ENCODE peak calls at places on chromosomes 2 and 18, in ten cellular contexts. U is AML-193, Y is T-helper 1 cell, Q is GM13976, V is EH, A is H9, C is AG04450, M is osteocyte, B is neural crest cell, E is glomerular endothelial cell. T is an unnamed sample.

GRCh38 chr2:64522843-64523428 is 1.2 kb upstream of the AFTPH start:
- DNase-seq in B (peak; percentile 57), A (no peak), Y (peak; percentile 26), E (peak; percentile 75), U (peak; percentile 85), C (peak; percentile 60), M (no peak), Q (peak; percentile 57), V (peak; percentile 79), T (peak; percentile 87)

GRCh38 chr2:106165064-106165463 is 29.0 kb downstream of the UXS1 start:
- DNase-seq in U (no peak), V (no peak), B (no peak), M (no peak), Q (no peak), C (no peak), A (peak; percentile 51), Y (no peak), E (no peak), T (no peak)

GRCh38 chr2:78908973-78909372 is 116.5 kb upstream of the REG3G start:
- DNase-seq in A (no peak), E (no peak), Q (no peak), B (no peak), V (no peak), M (no peak), U (no peak), Y (no peak), C (no peak), T (no peak)

GRCh38 chr2:3594493-3595281 is at the start of gene COLEC11:
- DNase-seq in A (peak; percentile 88), V (peak; percentile 61), C (no peak), U (no peak), Q (no peak), M (peak; percentile 82), Y (no peak), E (no peak), B (no peak), T (no peak)

GRCh38 chr2:47119001-47119400 is 36.1 kb downstream of the STPG4 start:
- DNase-seq in U (no peak), M (no peak), Q (no peak), A (no peak), Y (no peak), C (no peak), V (peak; percentile 95), B (no peak), E (peak; percentile 29), T (no peak)

GRCh38 chr2:98508690-98509054 is 64.0 kb downstream of the INPP4A start:
- DNase-seq in Y (no peak), E (no peak), A (no peak), U (peak; percentile 23), Q (no peak), V (no peak), C (no peak), M (no peak), B (no peak), T (peak; percentile 9)

GRCh38 chr2:140286377-140286776 is 1506.2 kb upstream of the NXPH2 start:
- DNase-seq in U (no peak), M (no peak), E (no peak), Y (no peak), Q (no peak), A (no peak), V (no peak), C (no peak), B (no peak), T (no peak)

GRCh38 chr18:79934311-79935097 is 16.9 kb downstream of the SLC66A2 start:
- DNase-seq in A (peak; percentile 31), Q (no peak), Y (no peak), V (no peak), B (no peak), E (no peak), C (no peak), U (peak; percentile 31), M (no peak), T (no peak)

GRCh38 chr18:3689986-3690681 is 240.2 kb downstream of the TGIF1 start:
- DNase-seq in M (no peak), B (no peak), V (no peak), E (no peak), C (no peak), Q (no peak), Y (no peak), U (no peak), A (peak; percentile 38), T (no peak)

GRCh38 chr2:152097291-152098032 is 1.4 kb downstream of the CACNB4 start:
- DNase-seq in C (no peak), E (no peak), U (peak; percentile 23), Q (no peak), A (no peak), V (peak; percentile 47), B (no peak), Y (no peak), M (no peak), T (no peak)

GRCh38 chr18:25896178-25896780 is 194.1 kb downstream of the SS18 start:
- DNase-seq in A (no peak), E (peak; percentile 27), C (peak; percentile 29), Y (no peak), V (peak; percentile 58), B (peak; percentile 43), M (no peak), Q (peak; percentile 56), U (peak; percentile 7), T (no peak)

GRCh38 chr2:24929230-24929629 is 9.2 kb upstream of the ADCY3 start:
- DNase-seq in U (no peak), E (no peak), C (no peak), B (no peak), Q (no peak), Y (no peak), A (no peak), V (no peak), M (no peak), T (no peak)

GRCh38 chr18:60017371-60017770 is 117.6 kb downstream of the PMAIP1 start:
- DNase-seq in E (no peak), B (no peak), Q (no peak), C (no peak), A (no peak), V (no peak), U (no peak), M (no peak), Y (no peak), T (no peak)

GRCh38 chr2:55720417-55720816 is 26.8 kb upstream of the PNPT1 start:
- DNase-seq in U (no peak), V (no peak), E (no peak), M (no peak), B (no peak), Q (no peak), Y (no peak), C (no peak), A (no peak), T (no peak)

GRCh38 chr2:171098607-171099006 is 62.1 kb downstream of the TLK1 start:
- DNase-seq in V (no peak), B (no peak), E (no peak), C (no peak), U (no peak), M (no peak), Y (no peak), Q (no peak), A (no peak), T (no peak)

GRCh38 chr2:178195390-178196166 is 1.3 kb downstream of the OSBPL6 start:
- DNase-seq in B (no peak), Q (no peak), E (no peak), Y (no peak), M (no peak), U (no peak), A (no peak), C (no peak), V (no peak), T (no peak)

GRCh38 chr2:70670626-70671025 is 97.4 kb downstream of the ADD2 start:
- DNase-seq in C (no peak), B (no peak), V (no peak), A (peak; percentile 11), Q (no peak), Y (no peak), M (no peak), E (no peak), U (no peak), T (no peak)

GRCh38 chr18:22439447-22439846 is 21.7 kb upstream of the CTAGE1 start:
- DNase-seq in M (no peak), V (peak; percentile 57), Q (peak; percentile 21), U (no peak), E (no peak), Y (no peak), C (no peak), B (no peak), A (no peak), T (no peak)

GRCh38 chr2:44941551-44942234 is at the start of gene SIX3:
- DNase-seq in E (no peak), V (peak; percentile 34), A (peak; percentile 74), U (no peak), Q (peak; percentile 76), C (no peak), M (no peak), Y (no peak), B (no peak), T (no peak)

GRCh38 chr2:98909381-98910211 is 26.4 kb downstream of the CRACDL start:
- DNase-seq in U (no peak), Q (no peak), B (peak; percentile 22), C (peak; percentile 52), Y (no peak), V (peak; percentile 80), E (peak; percentile 89), A (peak; percentile 90), M (peak; percentile 80), T (no peak)

GRCh38 chr2:170217778-170218251 is 39.9 kb downstream of the MYO3B start:
- DNase-seq in V (no peak), A (no peak), C (peak; percentile 61), B (no peak), Y (no peak), Q (no peak), U (no peak), M (no peak), E (no peak), T (no peak)

GRCh38 chr18:76495435-76496199 is 575 bp upstream of the ZNF516 start:
- DNase-seq in E (no peak), B (peak; percentile 52), C (no peak), Q (peak; percentile 51), M (no peak), V (peak; percentile 59), Y (no peak), A (peak; percentile 70), U (no peak), T (no peak)

GRCh38 chr2:71843391-71843850 is 304.2 kb downstream of the CYP26B1 start:
- DNase-seq in Y (no peak), Q (no peak), E (no peak), M (no peak), V (peak; percentile 92), B (no peak), A (no peak), C (no peak), U (no peak), T (no peak)

GRCh38 chr2:190162851-190163250 is 100.3 kb upstream of the MSTN start:
- DNase-seq in V (no peak), U (no peak), Y (no peak), Q (no peak), C (no peak), A (no peak), E (no peak), M (no peak), B (no peak), T (no peak)

GRCh38 chr2:241895732-241896641 is 26.5 kb downstream of the RTP5 start:
- DNase-seq in C (no peak), E (peak; percentile 22), U (no peak), M (no peak), V (peak; percentile 51), Q (no peak), Y (no peak), A (peak; percentile 47), B (peak; percentile 25), T (no peak)

GRCh38 chr2:241957276-241957675 is 87.7 kb downstream of the RTP5 start:
- DNase-seq in E (no peak), U (no peak), Y (no peak), B (no peak), C (no peak), M (no peak), V (no peak), A (no peak), Q (no peak), T (no peak)

GRCh38 chr2:88521445-88522070 is 69.1 kb upstream of the FOXI3 start:
- DNase-seq in M (no peak), C (no peak), Y (no peak), E (no peak), Q (no peak), A (no peak), V (peak; percentile 46), U (no peak), B (no peak), T (no peak)

GRCh38 chr2:144836635-144837350 is 316.9 kb upstream of the ZEB2 start:
- DNase-seq in M (no peak), E (no peak), C (no peak), Y (no peak), Q (no peak), A (no peak), B (no peak), V (peak; percentile 71), U (no peak), T (no peak)